ENCODE peak calls at places on chromosome 10, in seven cellular contexts. X is fibroblast of mammary gland, C is right atrium auricular region, Z is ascending aorta, G is retinal pigment epithelial cell, B is NB4, K is lower lobe of right lung. H is an unnamed sample.

GRCh38 chr10:104336829-104337526 is 1.3 kb downstream of the ITPRIP start:
- DNase-seq in C (no peak), B (peak; percentile 26), X (peak; percentile 51), K (no peak), G (no peak), Z (no peak), H (no peak)

GRCh38 chr10:122263971-122264370 is 7.1 kb upstream of the BTBD16 start:
- DNase-seq in K (no peak), B (no peak), G (peak; percentile 32), C (no peak), X (peak; percentile 75), Z (no peak), H (peak; percentile 73)

GRCh38 chr10:104842704-104843103 is 201.6 kb downstream of the SORCS3 start:
- DNase-seq in K (no peak), X (no peak), C (no peak), Z (no peak), G (no peak), B (no peak), H (no peak)

GRCh38 chr10:85547460-85548023 is 819.1 kb downstream of the GRID1 start:
- DNase-seq in G (no peak), K (no peak), B (no peak), C (no peak), X (no peak), Z (no peak), H (no peak)

GRCh38 chr10:105793071-105793470 is 1152.0 kb downstream of the SORCS3 start:
- DNase-seq in C (no peak), G (peak; percentile 57), K (no peak), B (no peak), Z (no peak), X (no peak), H (peak; percentile 65)

GRCh38 chr10:35574924-35575352 is 30.2 kb upstream of the GJD4 start:
- DNase-seq in K (no peak), C (peak; percentile 28), X (peak; percentile 95), B (no peak), Z (no peak), G (peak; percentile 62), H (no peak)

GRCh38 chr10:104350146-104350635 is 3.4 kb upstream of the CFAP58 start:
- DNase-seq in C (no peak), Z (no peak), G (no peak), B (peak; percentile 77), X (peak; percentile 84), K (no peak), H (peak; percentile 86)

GRCh38 chr10:17144757-17145156 is 15.1 kb upstream of the CUBN start:
- DNase-seq in Z (no peak), B (no peak), X (peak; percentile 68), C (no peak), G (no peak), K (no peak), H (peak; percentile 73)

GRCh38 chr10:52818019-52818418 is 45.4 kb upstream of the MBL2 start:
- DNase-seq in X (peak; percentile 25), K (no peak), B (peak; percentile 66), Z (no peak), G (peak; percentile 8), C (no peak), H (peak; percentile 91)

GRCh38 chr10:86952106-86952505 is 5.3 kb downstream of the MMRN2 start:
- DNase-seq in G (no peak), B (no peak), K (peak; percentile 27), Z (no peak), X (no peak), C (no peak), H (no peak)

GRCh38 chr10:110005716-110006115 is 2.1 kb upstream of the ADD3 start:
- DNase-seq in Z (no peak), G (no peak), K (no peak), X (peak; percentile 89), C (no peak), B (peak; percentile 19), H (peak; percentile 33)

GRCh38 chr10:50512743-50513416 is 110.9 kb downstream of the SGMS1 start:
- DNase-seq in X (no peak), K (no peak), B (no peak), Z (no peak), C (no peak), G (no peak), H (no peak)

GRCh38 chr10:98047009-98047741 is 16.8 kb upstream of the CRTAC1 start:
- DNase-seq in B (no peak), Z (no peak), X (no peak), G (no peak), C (peak; percentile 65), K (no peak), H (no peak)

GRCh38 chr10:89115876-89116627 is 91.1 kb downstream of the CH25H start:
- DNase-seq in C (no peak), G (no peak), X (peak; percentile 87), B (peak; percentile 26), K (no peak), Z (no peak), H (peak; percentile 81)

DNA sequence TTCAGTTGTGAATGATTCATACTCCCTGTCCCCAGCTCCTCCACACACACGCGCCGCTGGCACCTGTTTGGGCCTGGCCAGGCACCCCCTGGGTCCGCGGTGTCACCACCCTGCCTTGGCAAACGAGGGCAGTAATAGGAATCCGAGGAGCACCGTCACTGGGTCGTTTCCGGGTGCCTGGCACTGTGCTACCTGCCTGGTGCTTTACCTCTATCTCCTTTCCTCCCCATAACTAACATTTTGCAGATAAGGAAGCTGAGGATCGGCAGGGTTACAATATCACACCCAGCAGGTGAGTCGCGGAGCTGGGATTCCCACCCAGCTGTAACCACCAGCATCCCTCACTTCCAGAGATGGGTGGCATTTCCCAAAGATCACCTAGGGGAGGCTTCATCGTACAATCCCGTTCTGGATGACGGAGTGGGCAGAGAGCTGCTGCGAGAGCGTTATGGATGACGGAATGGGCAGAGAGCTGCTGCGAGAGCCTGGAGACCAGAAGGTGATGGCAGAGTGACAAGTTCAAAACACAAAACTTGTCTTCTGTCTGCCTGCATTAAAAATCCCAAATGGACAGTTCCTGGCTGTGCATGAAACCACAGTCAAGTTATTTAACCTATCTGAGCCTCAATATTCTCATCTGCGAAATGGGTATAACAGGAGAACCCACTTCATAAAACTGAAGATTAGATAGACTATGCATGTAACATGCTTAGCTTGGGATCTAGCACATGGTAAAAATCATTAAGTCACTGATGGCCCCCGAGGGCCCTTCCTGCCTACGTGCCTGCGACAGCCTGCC is 1.1 kb upstream of the HSPA12A start:
- DNase-seq in Z (peak; percentile 79), C (no peak), G (no peak), K (no peak), X (no peak), B (no peak), H (no peak)
- H3K4me3 ChIP-seq in Z (peak overlapping the region; percentile 97), C (peak overlapping the region; percentile 91), G (peak overlapping the region; percentile 41), K (peak overlapping the region; percentile 63), X (no peak overlapping the region), B (no peak overlapping the region), H (peak overlapping the region; percentile 46)

GRCh38 chr10:5582736-5583135 is 58.0 kb downstream of the CALML3 start:
- DNase-seq in K (peak; percentile 28), Z (no peak), X (no peak), G (no peak), C (no peak), B (no peak), H (no peak)
- TF ChIP-seq CTCF in K (no peak), Z (no peak), X (no peak), G (peak; percentile 17), C (no peak), B (no peak), H (no peak)

GRCh38 chr10:132007681-132008080 is 26.0 kb upstream of the BNIP3 start:
- DNase-seq in X (no peak), K (no peak), B (no peak), Z (no peak), G (no peak), C (no peak), H (no peak)

GRCh38 chr10:132010484-132010883 is 28.8 kb upstream of the BNIP3 start:
- DNase-seq in B (no peak), C (no peak), G (no peak), Z (no peak), K (no peak), X (peak; percentile 9), H (no peak)

GRCh38 chr10:132011445-132011844 is 29.7 kb upstream of the BNIP3 start:
- DNase-seq in C (no peak), X (no peak), Z (no peak), G (no peak), B (no peak), K (no peak), H (no peak)

GRCh38 chr10:132011027-132011426 is 29.3 kb upstream of the BNIP3 start:
- DNase-seq in X (no peak), G (no peak), C (no peak), K (no peak), Z (no peak), B (no peak), H (no peak)

DNA sequence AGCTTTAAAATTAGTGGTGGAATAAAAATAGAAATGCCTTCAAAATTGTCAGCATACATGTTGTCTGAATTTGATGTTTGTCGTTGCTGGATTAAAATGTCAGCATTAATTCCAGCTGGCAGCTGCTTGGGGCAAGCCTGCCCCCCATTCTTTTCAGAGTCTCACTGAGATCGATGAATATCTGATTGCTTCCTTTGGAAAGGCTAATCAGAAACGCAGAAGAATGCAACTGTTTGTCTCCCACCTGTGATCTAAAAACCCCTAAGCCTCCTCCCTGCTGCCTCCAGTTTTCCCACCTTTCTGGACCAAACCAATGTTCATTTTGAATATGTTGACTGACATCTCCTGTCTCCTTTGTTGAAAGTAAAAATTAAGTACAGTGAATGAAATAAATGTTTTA is 27.9 kb upstream of the BNIP3 start:
- DNase-seq in K (no peak), X (no peak), G (no peak), Z (no peak), C (no peak), B (no peak), H (no peak)
- H3K4me3 ChIP-seq in K (no peak overlapping the region), X (no peak overlapping the region), G (no peak overlapping the region), Z (no peak overlapping the region), C (no peak overlapping the region), B (no peak overlapping the region), H (no peak overlapping the region)

GRCh38 chr10:18594574-18595156 is 56.7 kb downstream of the NSUN6 start:
- DNase-seq in G (no peak), C (no peak), B (peak; percentile 12), K (no peak), Z (no peak), X (peak; percentile 11), H (peak; percentile 19)
- TF ChIP-seq CTCF in G (peak; percentile 47), C (peak; percentile 18), B (peak; percentile 42), K (peak; percentile 9), Z (no peak), X (peak; percentile 35), H (peak; percentile 27)